ENCODE peak calls at places on chromosomes 12 and 14, in five cellular contexts. X is fibroblast of lung, Z is Peyer's patch, O is stomach, E is HCT116. U is an unnamed sample.

GRCh38 chr12:31736472-31736871 is 7.7 kb upstream of the AMN1 start:
- DNase-seq in X (peak; percentile 36), Z (no peak), O (no peak), E (no peak), U (peak; percentile 42)

GRCh38 chr12:124411953-124412645 is 117.2 kb downstream of the RFLNA start:
- DNase-seq in X (no peak), Z (no peak), O (no peak), E (no peak), U (no peak)

GRCh38 chr14:85333313-85333712 is 196.6 kb upstream of the FLRT2 start:
- DNase-seq in X (peak; percentile 16), Z (no peak), O (peak; percentile 30), E (no peak), U (no peak)

GRCh38 chr14:71117839-71118743 is 210.8 kb downstream of the PCNX1 start:
- DNase-seq in X (peak; percentile 45), Z (no peak), O (no peak), E (no peak), U (no peak)

GRCh38 chr12:59891180-59891579 is 295.4 kb downstream of the SLC16A7 start:
- DNase-seq in X (no peak), Z (no peak), O (no peak), E (no peak), U (no peak)

GRCh38 chr12:93974252-93974651 is 174.1 kb upstream of the PLXNC1 start:
- DNase-seq in X (no peak), Z (no peak), O (no peak), E (no peak), U (no peak)

GRCh38 chr14:22194669-22195068 is 394.4 kb downstream of the DAD1 start:
- DNase-seq in X (no peak), Z (no peak), O (no peak), E (no peak), U (no peak)

GRCh38 chr12:124852329-124852831 is 11.3 kb downstream of the SCARB1 start:
- DNase-seq in X (no peak), Z (peak; percentile 80), O (no peak), E (no peak), U (no peak)

GRCh38 chr14:103110681-103111296 is 12.5 kb upstream of the TNFAIP2 start:
- DNase-seq in X (no peak), Z (no peak), O (peak; percentile 71), E (no peak), U (no peak)

GRCh38 chr14:106442857-106443256 is 916.5 kb downstream of the TMEM121 start:
- DNase-seq in X (no peak), Z (no peak), O (no peak), E (no peak), U (peak; percentile 73)

GRCh38 chr14:95070748-95071435 is 86.4 kb downstream of the DICER1 start:
- DNase-seq in X (no peak), Z (no peak), O (no peak), E (no peak), U (no peak)

GRCh38 chr14:61355892-61356325 is 34.5 kb downstream of the PRKCH start:
- DNase-seq in X (peak; percentile 43), Z (no peak), O (no peak), E (peak; percentile 98), U (no peak)

GRCh38 chr12:43057561-43057960 is 468.0 kb upstream of the PRICKLE1 start:
- DNase-seq in X (peak; percentile 85), Z (no peak), O (no peak), E (no peak), U (no peak)

GRCh38 chr14:73008501-73008900 is 18.4 kb downstream of the ZFYVE1 start:
- DNase-seq in X (peak; percentile 75), Z (no peak), O (no peak), E (no peak), U (no peak)

GRCh38 chr14:32077081-32078029 is at the start of gene ARHGAP5:
- DNase-seq in X (peak; percentile 37), Z (peak; percentile 70), O (peak; percentile 27), E (no peak), U (peak; percentile 7)

GRCh38 chr12:105562727-105563072 is 232.2 kb downstream of the C12orf75 start:
- DNase-seq in X (no peak), Z (no peak), O (peak; percentile 29), E (no peak), U (no peak)

GRCh38 chr12:6226002-6226700 is 26.0 kb downstream of the CD9 start:
- DNase-seq in X (peak; percentile 90), Z (peak; percentile 51), O (peak; percentile 79), E (no peak), U (no peak)

GRCh38 chr14:35532783-35533356 is 1.1 kb upstream of the INSM2 start:
- DNase-seq in X (no peak), Z (no peak), O (no peak), E (no peak), U (no peak)

GRCh38 chr12:124480469-124481256 is 86.7 kb downstream of the NCOR2 start:
- DNase-seq in X (peak; percentile 72), Z (no peak), O (peak; percentile 69), E (no peak), U (peak; percentile 29)

GRCh38 chr12:47328831-47329545 is 249.2 kb upstream of the AMIGO2 start:
- DNase-seq in X (no peak), Z (no peak), O (no peak), E (no peak), U (no peak)

GRCh38 chr14:88554458-88555286 is at the start of gene PTPN21:
- DNase-seq in X (peak; percentile 53), Z (peak; percentile 87), O (peak; percentile 76), E (no peak), U (no peak)

GRCh38 chr14:65170768-65171251 is 68.5 kb upstream of the MAX start:
- DNase-seq in X (peak; percentile 75), Z (no peak), O (no peak), E (no peak), U (peak; percentile 26)

GRCh38 chr12:110743571-110744093 is 941 bp upstream of the PPP1CC start:
- DNase-seq in X (no peak), Z (peak; percentile 70), O (no peak), E (no peak), U (peak; percentile 49)

GRCh38 chr12:111010916-111011657 is 90.7 kb upstream of the MYL2 start:
- DNase-seq in X (no peak), Z (no peak), O (no peak), E (no peak), U (no peak)

GRCh38 chr12:107436376-107436775 is 249.2 kb upstream of the PWP1 start:
- DNase-seq in X (peak; percentile 28), Z (no peak), O (no peak), E (no peak), U (no peak)

GRCh38 chr12:98894412-98895085 is 249.5 kb downstream of the APAF1 start:
- DNase-seq in X (no peak), Z (no peak), O (no peak), E (no peak), U (no peak)

GRCh38 chr12:48379784-48380183 is 29.1 kb upstream of the ZNF641 start:
- DNase-seq in X (no peak), Z (no peak), O (no peak), E (no peak), U (no peak)

GRCh38 chr12:58832-59231 is 7.7 kb upstream of the IQSEC3 start:
- DNase-seq in X (no peak), Z (no peak), O (no peak), E (no peak), U (no peak)

GRCh38 chr14:68363401-68363800 is 429.5 kb downstream of the ZFP36L1 start:
- DNase-seq in X (no peak), Z (no peak), O (no peak), E (peak; percentile 13), U (no peak)

GRCh38 chr12:67669217-67669924 is 20.8 kb downstream of the DYRK2 start:
- DNase-seq in X (no peak), Z (no peak), O (no peak), E (no peak), U (no peak)

GRCh38 chr14:36260970-36261640 is 59.3 kb downstream of the MBIP start:
- DNase-seq in X (no peak), Z (no peak), O (no peak), E (no peak), U (no peak)

GRCh38 chr14:58107947-58108552 is 44.0 kb downstream of the ARMH4 start:
- DNase-seq in X (peak; percentile 88), Z (no peak), O (no peak), E (peak; percentile 52), U (no peak)

GRCh38 chr12:64735447-64735846 is 23.8 kb downstream of the GNS start:
- DNase-seq in X (no peak), Z (no peak), O (no peak), E (no peak), U (no peak)

DNA sequence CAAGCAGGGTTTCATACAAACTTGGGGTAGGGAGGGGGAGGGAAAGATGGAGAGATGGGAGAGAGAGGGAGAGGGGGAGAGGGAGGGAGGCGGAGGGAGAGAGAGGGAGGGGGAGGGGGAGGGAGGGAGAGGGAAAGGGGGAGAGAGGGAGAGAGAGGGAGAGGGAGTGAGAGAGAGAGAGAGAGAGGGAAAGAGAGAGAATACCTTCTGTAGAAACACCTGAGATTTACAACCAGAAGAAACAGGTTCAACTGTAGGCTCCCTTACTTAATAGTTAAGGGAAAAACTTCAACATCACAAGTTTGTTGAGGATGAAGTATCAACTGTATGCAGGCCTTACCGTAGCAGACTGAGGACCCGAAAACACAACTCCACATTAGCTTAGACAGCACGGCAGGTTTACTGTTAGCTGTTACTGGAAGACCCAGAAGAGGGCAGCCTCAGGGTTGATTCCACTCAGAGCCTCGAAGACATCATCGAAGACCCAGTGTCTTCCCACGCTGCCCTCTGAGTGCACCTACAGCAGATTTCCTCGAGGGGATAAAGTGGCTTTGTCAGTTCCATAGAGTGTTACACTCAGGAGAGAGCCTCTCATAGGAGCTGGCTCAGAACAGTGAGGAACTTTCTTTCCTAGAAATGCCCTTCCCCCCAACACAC is 72.4 kb downstream of the NT5DC3 start:
- DNase-seq in X (no peak), Z (no peak), O (no peak), E (no peak), U (no peak)
- H3K36me3 ChIP-seq in X (peaks cover 5% of the 10 kb centered on the region), Z (no peaks in the 10 kb centered on the region), O (peaks cover 57% of the 10 kb centered on the region), E (peaks cover 3% of the 10 kb centered on the region), U (no peaks in the 10 kb centered on the region)

GRCh38 chr12:71642264-71642663 is 21.4 kb downstream of the ZFC3H1 start:
- DNase-seq in X (no peak), Z (no peak), O (no peak), E (no peak), U (no peak)
- H3K36me3 ChIP-seq in X (peaks cover 11% of the 10 kb centered on the region), Z (no peaks in the 10 kb centered on the region), O (peaks cover 98% of the 10 kb centered on the region), E (peaks cover 47% of the 10 kb centered on the region), U (peaks cover 36% of the 10 kb centered on the region)

GRCh38 chr14:92143309-92143708 is 21.5 kb downstream of the CPSF2 start:
- DNase-seq in X (no peak), Z (no peak), O (no peak), E (no peak), U (no peak)

GRCh38 chr14:92144708-92145107 is 22.9 kb downstream of the CPSF2 start:
- DNase-seq in X (no peak), Z (no peak), O (no peak), E (no peak), U (no peak)

DNA sequence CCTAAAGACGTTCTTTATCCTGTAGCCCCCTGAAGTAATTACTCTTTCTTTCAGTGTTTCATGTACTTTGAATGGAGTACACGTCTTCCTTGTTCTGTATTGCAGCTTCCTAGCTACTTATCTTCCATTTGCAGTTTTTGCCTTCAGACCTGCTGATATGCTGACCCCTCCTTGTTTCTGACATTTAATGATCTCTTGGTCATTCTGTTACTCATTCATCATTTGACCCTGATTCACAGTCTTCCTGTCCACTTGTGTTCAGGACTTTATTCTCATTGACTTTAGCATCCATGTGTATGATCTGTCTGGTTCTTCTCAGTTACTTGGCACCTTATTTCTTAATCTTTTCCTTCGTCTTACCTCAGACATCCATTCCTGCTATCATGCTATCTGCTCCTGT is 22.2 kb downstream of the CPSF2 start:
- DNase-seq in X (no peak), Z (no peak), O (no peak), E (no peak), U (no peak)
- H3K36me3 ChIP-seq in X (peaks cover 3% of the 10 kb centered on the region), Z (no peaks in the 10 kb centered on the region), O (peaks cover 98% of the 10 kb centered on the region), E (peaks cover 46% of the 10 kb centered on the region), U (peaks cover 34% of the 10 kb centered on the region)

GRCh38 chr12:118398878-118399277 is 22.5 kb downstream of the SUDS3 start:
- DNase-seq in X (no peak), Z (no peak), O (no peak), E (no peak), U (no peak)
- H3K36me3 ChIP-seq in X (peaks cover 3% of the 10 kb centered on the region), Z (no peaks in the 10 kb centered on the region), O (peaks cover 99% of the 10 kb centered on the region), E (peaks cover 17% of the 10 kb centered on the region), U (peaks cover 35% of the 10 kb centered on the region)

U was measured in CD8-positive, alpha-beta T cell.